ENCODE peak calls at places on chromosomes 12 and 14, in six cellular contexts. S is PC-3, U is tibial nerve, C is HepG2, H is astrocyte of the cerebellum, N is pancreas. O is an unnamed sample.

GRCh38 chr12:23556661-23557060 is 392.8 kb downstream of the SOX5 start:
- DNase-seq in S (no peak), U (no peak), C (no peak), H (no peak), N (no peak), O (no peak)

GRCh38 chr12:132530451-132530850 is 40.5 kb downstream of the FBRSL1 start:
- DNase-seq in S (no peak), U (no peak), C (no peak), H (no peak), N (no peak), O (no peak)

GRCh38 chr14:69647216-69647615 is 35.8 kb downstream of the SUSD6 start:
- DNase-seq in S (no peak), U (no peak), C (no peak), H (no peak), N (no peak), O (no peak)

GRCh38 chr12:40672650-40673319 is 19.5 kb upstream of the CNTN1 start:
- DNase-seq in S (no peak), U (no peak), C (no peak), H (no peak), N (no peak), O (no peak)

GRCh38 chr12:100539209-100539608 is 34.3 kb upstream of the GAS2L3 start:
- DNase-seq in S (peak; percentile 65), U (no peak), C (no peak), H (peak; percentile 45), N (no peak), O (peak; percentile 64)

GRCh38 chr12:127083028-127083949 is 1183.7 kb upstream of the TMEM132C start:
- DNase-seq in S (peak; percentile 91), U (peak; percentile 6), C (peak; percentile 59), H (peak; percentile 59), N (no peak), O (peak; percentile 79)

GRCh38 chr12:33223956-33224355 is 215.7 kb downstream of the SYT10 start:
- DNase-seq in S (peak; percentile 91), U (no peak), C (no peak), H (no peak), N (no peak), O (no peak)

GRCh38 chr12:84738481-84738972 is 174.1 kb downstream of the SLC6A15 start:
- DNase-seq in S (peak; percentile 66), U (no peak), C (no peak), H (no peak), N (no peak), O (peak; percentile 64)

GRCh38 chr14:75636100-75636692 is 24.5 kb downstream of the ERG28 start:
- DNase-seq in S (no peak), U (no peak), C (no peak), H (no peak), N (no peak), O (peak; percentile 48)

GRCh38 chr14:96683575-96684289 is 113.5 kb upstream of the VRK1 start:
- DNase-seq in S (peak; percentile 23), U (no peak), C (no peak), H (no peak), N (no peak), O (no peak)

GRCh38 chr14:22448905-22449611 is 140.0 kb downstream of the DAD1 start:
- DNase-seq in S (peak; percentile 50), U (no peak), C (no peak), H (no peak), N (no peak), O (peak; percentile 25)

GRCh38 chr12:53205747-53206146 is 1.3 kb downstream of the ITGB7 start:
- DNase-seq in S (peak; percentile 74), U (peak; percentile 46), C (no peak), H (peak; percentile 70), N (no peak), O (peak; percentile 76)

GRCh38 chr12:66944365-66944764 is 265.5 kb upstream of the GRIP1 start:
- DNase-seq in S (no peak), U (no peak), C (no peak), H (no peak), N (no peak), O (no peak)

GRCh38 chr12:128727999-128728398 is 95.8 kb downstream of the SLC15A4 start:
- DNase-seq in S (peak; percentile 41), U (no peak), C (peak; percentile 15), H (no peak), N (no peak), O (no peak)

GRCh38 chr14:105385698-105386365 is 12.5 kb upstream of the TEX22 start:
- DNase-seq in S (no peak), U (no peak), C (no peak), H (no peak), N (peak; percentile 7), O (no peak)

GRCh38 chr12:108643941-108644742 is 10.4 kb upstream of the SELPLG start:
- DNase-seq in S (peak; percentile 59), U (peak; percentile 46), C (no peak), H (no peak), N (no peak), O (no peak)

GRCh38 chr12:112524676-112525425 is 106.1 kb downstream of the PTPN11 start:
- DNase-seq in S (peak; percentile 94), U (no peak), C (no peak), H (peak; percentile 34), N (no peak), O (peak; percentile 21)

GRCh38 chr14:33280646-33281045 is 342.0 kb downstream of the NPAS3 start:
- DNase-seq in S (peak; percentile 58), U (no peak), C (no peak), H (no peak), N (no peak), O (peak; percentile 6)

GRCh38 chr12:50353404-50353803 is 43.0 kb downstream of the FAM186A start:
- DNase-seq in S (no peak), U (no peak), C (no peak), H (no peak), N (no peak), O (no peak)

GRCh38 chr12:90268574-90268973 is 559.9 kb upstream of the ATP2B1 start:
- DNase-seq in S (no peak), U (no peak), C (no peak), H (no peak), N (no peak), O (no peak)

GRCh38 chr14:69664865-69665526 is 53.6 kb downstream of the SUSD6 start:
- DNase-seq in S (no peak), U (no peak), C (peak; percentile 31), H (no peak), N (no peak), O (no peak)

GRCh38 chr14:96285667-96286066 is 29.7 kb downstream of the BDKRB1 start:
- DNase-seq in S (no peak), U (no peak), C (no peak), H (no peak), N (no peak), O (peak; percentile 70)

GRCh38 chr12:80226576-80226975 is 127.2 kb downstream of the OTOGL start:
- DNase-seq in S (peak; percentile 56), U (no peak), C (no peak), H (no peak), N (no peak), O (peak; percentile 62)

GRCh38 chr12:128959931-128960330 is 106.7 kb downstream of the GLT1D1 start:
- DNase-seq in S (no peak), U (no peak), C (no peak), H (no peak), N (no peak), O (no peak)

GRCh38 chr14:23110579-23111375 is 6.0 kb upstream of the CIROP start:
- DNase-seq in S (no peak), U (no peak), C (no peak), H (no peak), N (no peak), O (no peak)

DNA sequence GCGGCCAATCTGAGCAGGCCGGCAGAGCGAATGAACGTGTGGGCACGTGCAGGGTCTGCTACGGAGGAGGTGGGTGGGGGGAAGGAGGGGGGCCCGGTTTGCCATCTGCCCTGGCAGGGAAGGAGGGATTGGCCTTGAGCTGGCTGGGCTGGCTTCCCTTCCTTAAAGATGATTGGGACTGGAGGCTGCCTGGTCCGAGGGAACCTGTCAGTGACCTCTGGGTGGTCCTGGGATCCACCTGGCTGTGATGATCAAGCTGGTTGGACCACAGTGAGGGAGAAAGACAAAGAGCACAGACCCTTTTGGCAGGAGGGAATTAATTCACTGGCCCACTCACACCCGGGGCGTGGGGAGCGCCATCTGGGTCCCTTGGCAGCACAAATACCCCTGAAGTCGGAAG is 160.9 kb downstream of the RBM19 start:
- DNase-seq in S (no peak), U (no peak), C (no peak), H (no peak), N (no peak), O (no peak)
- TF ChIP-seq CTCF in S (no peak), U (no peak), C (no peak), H (no peak), N (no peak), O (no peak)

GRCh38 chr14:58353516-58354299 is 42.0 kb upstream of the TOMM20L start:
- DNase-seq in S (no peak), U (no peak), C (no peak), H (no peak), N (no peak), O (no peak)
- H3K4me3 ChIP-seq in S (peak overlapping the region; percentile 40), U (no peak overlapping the region), C (no peak overlapping the region), H (no peak overlapping the region), N (peak overlapping the region; percentile 3), O (no peak overlapping the region)

DNA sequence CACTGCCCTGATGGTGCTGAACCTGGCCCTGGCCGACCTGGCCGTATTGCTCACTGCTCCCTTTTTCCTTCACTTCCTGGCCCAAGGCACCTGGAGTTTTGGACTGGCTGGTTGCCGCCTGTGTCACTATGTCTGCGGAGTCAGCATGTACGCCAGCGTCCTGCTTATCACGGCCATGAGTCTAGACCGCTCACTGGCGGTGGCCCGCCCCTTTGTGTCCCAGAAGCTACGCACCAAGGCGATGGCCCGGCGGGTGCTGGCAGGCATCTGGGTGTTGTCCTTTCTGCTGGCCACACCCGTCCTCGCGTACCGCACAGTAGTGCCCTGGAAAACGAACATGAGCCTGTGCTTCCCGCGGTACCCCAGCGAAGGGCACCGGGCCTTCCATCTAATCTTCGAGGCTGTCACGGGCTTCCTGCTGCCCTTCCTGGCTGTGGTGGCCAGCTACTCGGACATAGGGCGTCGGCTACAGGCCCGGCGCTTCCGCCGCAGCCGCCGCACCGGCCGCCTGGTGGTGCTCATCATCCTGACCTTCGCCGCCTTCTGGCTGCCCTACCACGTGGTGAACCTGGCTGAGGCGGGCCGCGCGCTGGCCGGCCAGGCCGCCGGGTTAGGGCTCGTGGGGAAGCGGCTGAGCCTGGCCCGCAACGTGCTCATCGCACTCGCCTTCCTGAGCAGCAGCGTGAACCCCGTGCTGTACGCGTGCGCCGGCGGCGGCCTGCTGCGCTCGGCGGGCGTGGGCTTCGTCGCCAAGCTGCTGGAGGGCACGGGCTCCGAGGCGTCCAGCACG is 4.7 kb downstream of the LTB4R start:
- DNase-seq in S (no peak), U (no peak), C (peak; percentile 65), H (no peak), N (no peak), O (no peak)
- TF ChIP-seq CTCF in S (no peak), U (peak; percentile 44), C (peak; percentile 88), H (no peak), N (no peak), O (no peak)

DNA sequence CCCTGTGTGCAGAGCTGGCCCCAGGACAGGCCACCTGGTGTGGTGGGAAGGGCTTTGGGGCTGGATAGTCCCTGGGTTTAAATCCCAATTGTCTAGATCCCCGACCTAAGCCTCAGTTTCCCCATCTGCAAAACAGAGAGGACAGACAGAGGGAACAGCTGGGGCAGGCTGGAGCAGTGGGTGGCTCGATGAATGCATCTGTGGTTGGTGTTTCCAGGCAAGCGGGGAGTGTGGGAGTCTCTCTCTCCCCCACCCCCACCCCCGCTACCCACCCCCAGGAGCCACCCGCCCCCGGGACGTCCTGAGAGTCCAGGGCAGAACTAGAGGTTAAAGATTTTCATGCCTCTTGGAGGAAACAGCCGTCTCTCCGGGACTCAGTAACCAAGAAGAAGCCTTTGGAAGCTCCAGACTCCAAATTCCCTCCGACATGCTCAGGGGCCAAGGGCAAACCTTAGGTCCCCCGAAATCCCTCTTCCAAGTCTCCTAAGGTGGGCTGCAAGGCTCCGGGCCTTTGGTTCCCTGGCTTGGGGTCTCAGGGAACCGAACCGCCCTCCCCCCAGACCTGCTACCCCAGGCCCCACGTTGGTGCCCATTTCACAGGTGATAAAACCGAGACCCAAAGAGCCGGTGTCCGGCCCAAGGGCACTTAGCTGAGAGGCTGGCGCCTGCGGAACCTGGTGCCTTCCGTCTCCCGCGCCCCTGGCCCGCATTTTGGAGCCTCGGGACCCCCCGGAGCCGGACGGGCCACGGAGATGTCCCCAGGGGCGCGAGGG is 478 bp downstream of the TRPV4 start:
- DNase-seq in S (no peak), U (no peak), C (no peak), H (no peak), N (no peak), O (no peak)
- H3K4me3 ChIP-seq in S (peak overlapping the region; percentile 67), U (peak overlapping the region; percentile 20), C (peak overlapping the region; percentile 71), H (peak overlapping the region; percentile 55), N (peak overlapping the region; percentile 82), O (peak overlapping the region; percentile 62)

O was measured in fibroblast of pulmonary artery.